ENCODE peak calls at places on chromosomes 3 and 15, in six cellular contexts. N is neural progenitor cell, J is suprapubic skin, U is pancreas, H is spleen, A is fibroblast of lung. Q is an unnamed sample.

GRCh38 chr15:74785716-74786032 is 3.8 kb downstream of the CSK start:
- DNase-seq in N (no peak), A (no peak), J (no peak), U (no peak), H (peak), Q (no peak)

GRCh38 chr15:78932216-78932808 is 12.5 kb downstream of the CTSH start:
- DNase-seq in H (peak), A (no peak), J (no peak), U (no peak), N (no peak), Q (no peak)

GRCh38 chr15:88546248-88547129 is at the start of gene DET1:
- DNase-seq in U (peak), J (peak), N (peak), H (peak), A (peak), Q (peak)

GRCh38 chr3:34016925-34017592 is 218.6 kb downstream of the PDCD6IP start:
- DNase-seq in J (no peak), H (no peak), U (no peak), A (no peak), N (no peak), Q (no peak)

GRCh38 chr15:52733078-52733477 is 53.9 kb upstream of the ATOSA start:
- DNase-seq in A (no peak), H (no peak), U (no peak), J (no peak), N (no peak), Q (no peak)

GRCh38 chr3:172520332-172520831 is 2.8 kb downstream of the TNFSF10 start:
- DNase-seq in H (no peak), A (peak), J (no peak), N (no peak), U (no peak), Q (no peak)

GRCh38 chr15:58738051-58738707 is 11.3 kb downstream of the ADAM10 start:
- DNase-seq in J (no peak), N (no peak), H (no peak), U (no peak), A (no peak), Q (no peak)

GRCh38 chr15:29021901-29022300 is 136.1 kb downstream of the APBA2 start:
- DNase-seq in N (no peak), U (no peak), A (peak), J (no peak), H (no peak), Q (no peak)

GRCh38 chr15:63595066-63595465 is 2.1 kb upstream of the FBXL22 start:
- DNase-seq in J (no peak), U (no peak), A (no peak), H (no peak), N (no peak), Q (no peak)

DNA sequence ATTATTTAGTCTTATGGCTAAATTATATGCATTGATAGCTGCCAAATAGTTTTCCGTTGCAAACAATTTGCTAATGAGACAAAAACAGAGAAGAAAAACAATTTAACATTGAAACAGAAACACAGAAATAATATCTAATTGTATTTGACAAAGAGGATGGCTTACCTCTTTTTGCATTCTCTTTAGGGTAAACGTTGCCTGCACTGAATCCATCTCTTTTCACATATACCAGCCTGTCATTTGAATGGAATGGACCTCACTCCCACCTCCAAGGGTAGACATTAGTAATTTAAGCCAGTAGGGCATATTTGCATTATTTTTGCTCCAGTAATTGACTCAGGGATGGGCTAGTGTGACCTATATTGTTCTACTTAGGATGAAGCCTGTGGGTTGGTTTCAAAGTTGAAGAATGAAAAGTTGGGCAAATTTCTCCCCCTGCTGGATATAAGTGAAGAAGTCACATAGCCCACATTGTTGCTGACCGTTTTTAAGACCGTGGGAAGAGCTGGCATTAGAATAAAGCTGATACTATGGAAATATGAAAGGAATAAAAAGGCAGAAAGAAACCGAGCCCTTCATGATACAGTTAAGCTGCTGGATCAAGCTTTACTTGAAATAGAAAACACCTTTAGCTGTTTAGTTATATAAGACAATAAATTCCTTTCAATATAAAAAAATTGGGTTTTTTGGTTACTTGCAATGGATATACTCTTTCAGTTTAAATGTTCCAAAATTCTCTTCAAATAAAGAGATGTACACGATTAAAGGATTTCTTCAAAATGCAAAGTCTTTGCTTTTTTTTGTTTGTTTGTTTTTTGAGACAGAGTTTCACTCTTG is 26.9 kb downstream of the PIERCE2 start:
- DNase-seq in A (peak), N (peak), J (no peak), H (no peak), U (no peak), Q (no peak)
- TF ChIP-seq CTCF in A (peak), N (peak), J (no peak), H (peak), U (peak), Q (peak)

DNA sequence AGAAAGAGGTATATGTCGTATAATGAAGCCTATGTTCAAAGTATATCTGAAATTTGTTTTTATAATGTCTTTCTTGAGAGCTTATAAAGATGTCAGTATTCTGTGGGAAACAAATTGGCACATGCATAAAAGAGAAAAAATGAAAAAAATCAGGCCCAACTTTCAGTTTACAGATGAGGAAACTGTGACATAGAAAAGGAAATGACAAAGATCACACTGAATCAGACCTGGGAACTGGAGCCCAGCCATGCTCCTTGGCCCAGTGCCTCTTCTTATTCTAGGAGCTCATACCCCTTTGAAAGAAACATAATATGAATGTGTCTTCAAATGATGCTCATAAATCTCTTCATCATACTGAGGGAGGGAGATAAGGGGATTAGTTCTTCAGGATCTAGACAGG is 48.4 kb downstream of the TMEM44 start:
- DNase-seq in N (no peak), A (peak), U (no peak), H (no peak), J (no peak), Q (no peak)
- H3K27ac ChIP-seq in N (no peak), A (peak), U (no peak), H (peak), J (no peak), Q (peak)

DNA sequence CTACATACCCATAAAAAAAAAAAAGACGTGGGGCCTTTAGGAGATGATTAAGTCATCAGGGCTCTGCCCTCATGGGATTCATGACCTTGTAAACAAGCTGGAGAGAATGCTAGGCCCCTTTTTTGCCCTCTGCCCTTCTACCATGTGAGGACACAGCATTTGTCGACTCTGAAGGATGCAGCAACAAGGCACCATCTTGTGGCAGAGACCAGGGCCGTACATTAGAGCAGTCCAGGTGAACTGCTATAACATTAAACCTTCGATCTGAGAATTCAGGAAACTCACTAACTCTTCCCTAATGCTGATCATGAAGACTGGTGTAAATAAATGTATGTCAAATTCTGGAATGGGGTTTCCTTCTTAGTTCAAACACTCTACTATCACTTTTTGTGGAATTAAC is 30.7 kb upstream of the SIAH2 start:
- DNase-seq in J (no peak), N (no peak), H (no peak), U (no peak), A (no peak), Q (no peak)
- TF ChIP-seq CTCF in J (no peak), N (no peak), H (no peak), U (no peak), A (no peak), Q (no peak)

GRCh38 chr15:77696871-77697270 is 64.2 kb upstream of the LINGO1 start:
- DNase-seq in A (no peak), N (no peak), H (no peak), J (no peak), U (peak), Q (no peak)

GRCh38 chr15:77706482-77707244 is 74.0 kb upstream of the LINGO1 start:
- DNase-seq in U (no peak), H (no peak), A (no peak), J (no peak), N (no peak), Q (no peak)

GRCh38 chr15:77698481-77698880 is 65.8 kb upstream of the LINGO1 start:
- DNase-seq in U (no peak), H (no peak), A (no peak), J (no peak), N (no peak), Q (no peak)

GRCh38 chr15:77697893-77698292 is 65.2 kb upstream of the LINGO1 start:
- DNase-seq in A (no peak), N (no peak), H (no peak), J (no peak), U (peak), Q (no peak)

DNA sequence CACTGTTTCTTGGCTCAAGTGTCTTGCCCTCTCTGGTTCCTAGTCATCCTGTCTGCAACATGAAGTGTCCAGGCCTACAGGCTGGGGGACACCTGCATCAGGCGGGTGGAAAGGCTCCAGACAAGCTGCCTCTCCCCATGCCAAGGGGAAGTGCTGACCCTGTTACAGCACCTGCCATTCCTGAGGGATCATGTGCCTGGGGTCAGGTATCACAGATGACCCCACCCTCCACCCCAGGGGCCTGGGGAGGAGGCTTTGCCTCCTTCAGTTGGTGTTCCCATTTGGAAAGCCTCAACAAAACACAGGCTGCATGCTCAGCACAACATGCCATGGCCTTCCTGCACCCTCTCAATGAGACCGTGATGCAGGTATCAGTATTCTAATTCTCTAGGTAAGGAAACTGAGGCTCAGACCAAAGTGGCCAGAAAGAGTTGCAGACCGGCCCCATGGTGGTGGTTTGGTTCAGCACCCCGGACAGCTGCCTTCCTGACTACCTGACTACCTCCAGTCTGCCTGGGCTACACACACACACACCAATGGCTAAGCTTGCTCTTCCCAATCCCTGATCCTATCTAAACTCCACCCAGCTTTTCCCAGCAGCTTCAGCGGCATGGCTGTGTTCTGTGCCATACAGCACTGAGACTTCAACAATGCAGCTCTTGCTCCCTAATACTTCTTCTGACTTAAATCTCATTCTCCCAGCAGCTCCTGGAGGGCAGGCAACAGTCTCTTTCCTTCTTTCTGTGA is 69.7 kb upstream of the LINGO1 start:
- DNase-seq in H (no peak), A (peak), N (peak), U (no peak), J (no peak), Q (no peak)
- H3K27ac ChIP-seq in H (no peak), A (no peak), N (no peak), U (no peak), J (no peak), Q (no peak)

DNA sequence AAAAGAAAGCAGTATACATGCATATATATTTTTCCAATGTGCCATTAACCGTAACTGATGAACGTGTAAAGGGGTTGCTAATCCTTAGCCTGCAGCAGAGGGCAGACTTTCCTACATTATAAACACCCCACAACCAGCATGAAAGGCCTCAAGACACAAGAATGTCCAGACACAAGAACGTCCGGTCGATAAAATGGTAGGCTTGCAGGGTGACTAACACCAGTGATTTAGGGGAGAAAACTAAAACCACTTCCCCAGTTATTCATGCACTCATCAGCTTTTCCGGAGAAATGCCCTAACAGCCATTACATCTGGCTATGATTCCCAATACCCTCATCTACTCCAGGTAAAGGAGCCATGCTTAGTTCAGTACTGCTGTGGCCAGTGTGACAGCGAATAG is 57.4 kb downstream of the LRTM1 start:
- DNase-seq in J (no peak), H (no peak), N (peak), A (peak), U (no peak), Q (no peak)
- TF ChIP-seq CTCF in J (no peak), H (peak), N (peak), A (peak), U (peak), Q (no peak)